ENCODE peak calls at places on chromosome 1, in ten cellular contexts. I, T, P, A, F, M, O, S, J and E are unnamed samples.

GRCh38 chr1:10400013-10400412 is 1.1 kb downstream of the PGD start:
- DNase-seq in S (no peak), J (no peak), I (no peak), M (no peak), A (no peak), F (no peak), P (no peak), T (no peak), O (no peak), E (no peak)

GRCh38 chr1:201628490-201628889 is 89.6 kb downstream of the NAV1 start:
- DNase-seq in O (no peak), T (no peak), S (no peak), I (peak; percentile 33), A (no peak), J (no peak), P (no peak), F (no peak), M (no peak), E (no peak)

GRCh38 chr1:113783254-113784103 is 24.2 kb upstream of the PHTF1 start:
- DNase-seq in O (no peak), A (no peak), P (no peak), F (no peak), I (no peak), T (peak; percentile 80), J (no peak), S (no peak), M (no peak), E (no peak)

GRCh38 chr1:78011050-78011449 is 6.3 kb downstream of the DNAJB4 start:
- DNase-seq in T (no peak), A (no peak), M (no peak), O (no peak), P (no peak), I (no peak), S (no peak), J (no peak), F (no peak), E (no peak)

GRCh38 chr1:12059226-12059625 is 3.9 kb upstream of the TNFRSF8 start:
- DNase-seq in T (no peak), F (no peak), S (no peak), M (no peak), A (no peak), O (no peak), J (no peak), I (no peak), P (no peak), E (no peak)

GRCh38 chr1:7190261-7190660 is 405.0 kb downstream of the CAMTA1 start:
- DNase-seq in J (no peak), F (no peak), A (no peak), T (no peak), I (no peak), S (no peak), P (no peak), O (no peak), M (no peak), E (no peak)

GRCh38 chr1:201396859-201397464 is 2.2 kb downstream of the LAD1 start:
- DNase-seq in M (peak; percentile 72), I (no peak), S (peak; percentile 81), F (no peak), T (no peak), A (no peak), J (no peak), O (no peak), P (no peak), E (no peak)

GRCh38 chr1:202205523-202206190 is 12.1 kb downstream of the LGR6 start:
- DNase-seq in M (no peak), J (no peak), O (no peak), A (peak; percentile 45), I (no peak), T (peak; percentile 21), S (no peak), P (no peak), F (no peak), E (no peak)

GRCh38 chr1:3247521-3248031 is 178.6 kb downstream of the PRDM16 start:
- DNase-seq in M (no peak), J (no peak), P (no peak), O (no peak), S (no peak), T (no peak), A (peak; percentile 26), I (no peak), F (no peak), E (no peak)

GRCh38 chr1:8348777-8349472 is 31.0 kb downstream of the SLC45A1 start:
- DNase-seq in I (peak; percentile 72), T (peak; percentile 76), F (no peak), M (peak; percentile 82), A (peak; percentile 76), S (peak; percentile 56), O (no peak), J (peak; percentile 23), P (peak; percentile 75), E (peak; percentile 64)

GRCh38 chr1:155300553-155301329 is 497 bp downstream of the PKLR start:
- DNase-seq in J (no peak), T (no peak), P (no peak), O (no peak), S (no peak), A (no peak), F (no peak), I (no peak), M (no peak), E (no peak)

GRCh38 chr1:79749607-79750006 is 743.1 kb upstream of the ADGRL4 start:
- DNase-seq in O (no peak), S (no peak), J (no peak), P (no peak), F (no peak), T (no peak), A (no peak), I (no peak), M (no peak), E (no peak)

GRCh38 chr1:67847466-67847865 is 14.2 kb upstream of the GNG12 start:
- DNase-seq in M (no peak), O (no peak), J (no peak), I (no peak), S (no peak), T (peak; percentile 46), P (no peak), A (no peak), F (no peak), E (no peak)

GRCh38 chr1:172670316-172670715 is 11.4 kb downstream of the FASLG start:
- DNase-seq in A (no peak), S (no peak), J (no peak), O (no peak), M (no peak), T (no peak), P (no peak), F (no peak), I (no peak), E (no peak)

DNA sequence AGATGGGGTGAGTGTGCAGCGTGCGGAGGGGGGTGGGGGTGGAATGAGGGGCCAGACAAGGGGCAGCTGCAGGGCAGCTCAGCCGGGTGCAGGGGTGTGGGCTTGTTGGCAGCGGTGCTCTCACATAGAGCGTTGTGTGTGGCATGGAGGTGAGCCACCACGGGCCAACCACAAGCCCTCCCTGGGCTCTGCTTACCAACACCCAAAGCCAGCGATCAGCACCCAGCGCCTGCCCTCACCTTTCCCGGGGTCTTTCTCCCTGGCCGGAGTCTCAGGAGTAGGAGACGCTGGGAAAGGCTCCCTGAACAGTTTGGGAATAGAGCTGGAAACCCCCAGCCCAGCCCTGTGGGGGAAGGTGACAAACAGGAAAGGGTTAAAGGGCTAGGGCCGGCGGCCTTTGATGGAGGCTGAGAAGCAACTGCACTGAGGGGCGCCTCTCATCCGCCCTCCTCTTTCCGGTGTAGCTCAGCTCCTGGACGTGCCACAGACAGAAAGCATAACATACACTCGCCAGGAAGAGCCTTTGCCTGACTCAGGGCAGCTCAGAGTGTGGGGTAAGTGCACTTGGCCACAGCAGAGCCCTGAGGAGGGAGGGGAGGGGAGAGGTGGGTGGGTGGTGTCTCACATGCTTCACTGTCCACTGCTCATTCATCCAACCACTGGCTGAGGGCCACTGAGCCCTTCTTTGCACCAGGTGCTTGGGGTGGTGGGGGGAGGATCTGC is 577 bp downstream of the IKBKE start:
- DNase-seq in J (peak; percentile 49), A (peak; percentile 51), T (peak; percentile 79), F (no peak), P (peak; percentile 40), S (peak; percentile 58), I (no peak), O (no peak), M (no peak), E (peak; percentile 48)
- TF ChIP-seq CTCF in J (no peak), A (no peak), T (no peak), F (no peak), P (no peak), S (no peak), I (no peak), O (no peak), M (no peak), E (no peak)

DNA sequence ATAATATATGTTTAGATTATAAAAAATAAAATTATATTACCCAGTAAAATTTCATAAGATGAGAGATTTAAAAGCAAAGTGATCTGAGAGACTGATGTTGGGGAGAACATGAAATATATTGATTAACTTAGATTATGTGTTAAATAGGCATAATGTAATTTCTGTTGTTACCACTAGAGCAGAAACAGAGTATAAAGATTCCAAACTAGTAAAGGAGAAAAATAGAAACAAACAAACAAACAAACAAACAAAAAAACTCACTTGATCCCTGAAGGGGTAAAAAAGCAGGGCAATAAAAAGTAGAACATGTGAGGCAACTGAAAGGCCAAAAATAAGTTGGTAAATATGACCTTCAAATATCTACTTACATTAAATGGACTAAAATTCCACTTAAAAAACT is 640.4 kb upstream of the RGS18 start:
- DNase-seq in F (no peak), A (no peak), I (no peak), T (no peak), S (no peak), O (no peak), P (no peak), M (no peak), J (no peak), E (no peak)
- TF ChIP-seq CTCF in F (no peak), A (peak; percentile 38), I (no peak), T (no peak), S (no peak), O (no peak), P (no peak), M (no peak), J (no peak), E (no peak)

GRCh38 chr1:1074631-1075147 is 583 bp upstream of the RNF223 start:
- DNase-seq in P (no peak), O (no peak), J (no peak), M (peak; percentile 45), S (no peak), I (no peak), A (no peak), F (no peak), T (no peak), E (no peak)
- TF ChIP-seq CTCF in P (no peak), O (no peak), J (no peak), M (no peak), S (no peak), I (no peak), A (no peak), F (no peak), T (no peak), E (no peak)

GRCh38 chr1:50739125-50739524 is 220.9 kb downstream of the FAF1 start:
- DNase-seq in A (no peak), O (no peak), J (no peak), P (no peak), M (no peak), I (no peak), S (no peak), F (no peak), T (no peak), E (no peak)

DNA sequence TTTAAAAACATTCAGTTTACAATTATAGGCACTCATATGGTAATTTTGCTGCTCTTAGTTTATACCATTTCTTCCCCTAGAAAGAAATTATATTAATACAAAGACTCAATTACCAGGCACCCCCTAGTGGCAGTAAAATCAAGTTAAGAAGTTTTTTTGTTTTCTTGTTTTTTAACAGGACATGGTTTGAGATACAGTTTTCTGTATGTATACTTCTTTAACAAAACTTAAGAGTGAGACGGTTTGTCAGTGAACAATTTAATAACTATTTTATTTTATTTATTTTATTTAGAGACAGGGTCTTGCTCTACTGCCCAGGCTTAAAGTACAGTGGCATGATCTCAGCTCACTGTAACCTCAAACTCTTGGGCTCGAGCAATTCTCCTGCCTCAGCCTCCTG is 224.6 kb downstream of the FAF1 start:
- DNase-seq in O (no peak), S (peak; percentile 18), M (no peak), F (no peak), T (peak; percentile 44), J (no peak), A (no peak), I (no peak), P (no peak), E (no peak)
- TF ChIP-seq CTCF in O (peak; percentile 14), S (peak; percentile 44), M (peak; percentile 51), F (no peak), T (peak; percentile 57), J (peak; percentile 62), A (peak; percentile 84), I (peak; percentile 50), P (peak; percentile 33), E (no peak)